ENCODE peak calls at places on chromosomes 4 and X, in ten cellular contexts. Q is activated CD8-positive, alpha-beta T cell treated with anti-CD3 and anti-CD28 coated beads for 36 hours; M is astrocyte of the spinal cord; B is fibroblast of mammary gland; J is psoas muscle; W is endothelial cell of umbilical vein; N is foreskin fibroblast; O is AG04449; I is SK-N-SH; L is dorsolateral prefrontal cortex. V is an unnamed sample.

GRCh38 chrX:17703201-17703600 is 34.1 kb upstream of the SCML1 start:
- DNase-seq in O (no peak), L (no peak), M (no peak), I (no peak), N (no peak), Q (no peak), W (no peak), J (no peak), B (no peak), V (no peak)

GRCh38 chrX:40008841-40009461 is 88.8 kb downstream of the BCOR start:
- DNase-seq in O (no peak), I (peak), J (peak), B (no peak), N (peak), Q (peak), L (no peak), W (no peak), M (no peak), V (peak)

GRCh38 chr4:145709843-145710242 is 29.9 kb downstream of the C4orf51 start:
- DNase-seq in O (peak), B (peak), N (peak), M (peak), I (no peak), L (no peak), W (no peak), J (no peak), Q (no peak), V (no peak)

GRCh38 chrX:97089116-97089515 is 205.4 kb downstream of the RPA4 start:
- DNase-seq in I (no peak), J (no peak), B (no peak), W (no peak), Q (no peak), M (no peak), O (no peak), L (no peak), N (no peak), V (no peak)

GRCh38 chr4:54224960-54225670 is 4.0 kb upstream of the PDGFRA start:
- DNase-seq in M (no peak), O (no peak), I (peak), B (no peak), L (no peak), N (peak), Q (no peak), J (no peak), W (no peak), V (peak)

GRCh38 chr4:16161866-16162408 is 64.3 kb downstream of the TAPT1 start:
- DNase-seq in I (no peak), L (no peak), Q (no peak), J (no peak), W (no peak), N (no peak), O (no peak), M (no peak), B (no peak), V (no peak)

GRCh38 chrX:36983831-36984230 is 24.3 kb upstream of the FAM47C start:
- DNase-seq in W (no peak), O (no peak), B (no peak), M (no peak), J (no peak), N (no peak), Q (no peak), L (no peak), I (no peak), V (no peak)

GRCh38 chr4:92189146-92189545 is 114.6 kb upstream of the GRID2 start:
- DNase-seq in Q (no peak), N (no peak), L (no peak), W (no peak), I (no peak), M (no peak), O (no peak), J (no peak), B (no peak), V (no peak)

GRCh38 chr4:38236003-38236402 is 275.8 kb downstream of the PTTG2 start:
- DNase-seq in L (no peak), B (no peak), M (no peak), O (no peak), J (no peak), W (no peak), N (no peak), I (no peak), Q (no peak), V (no peak)

GRCh38 chr4:137881641-137882040 is 349.3 kb upstream of the PCDH18 start:
- DNase-seq in M (no peak), O (no peak), I (no peak), W (no peak), N (no peak), J (no peak), B (no peak), L (no peak), Q (no peak), V (no peak)

GRCh38 chrX:78330068-78330467 is 2.7 kb upstream of the CYSLTR1 start:
- DNase-seq in N (no peak), L (no peak), W (no peak), O (no peak), B (no peak), M (no peak), I (no peak), Q (no peak), J (no peak), V (no peak)

GRCh38 chr4:6926081-6926480 is 16.5 kb downstream of the TBC1D14 start:
- DNase-seq in W (no peak), B (no peak), O (no peak), N (no peak), I (no peak), M (no peak), J (no peak), L (no peak), Q (peak), V (no peak)

GRCh38 chr4:33477715-33478114 is 2757.5 kb downstream of the PCDH7 start:
- DNase-seq in L (no peak), W (no peak), J (no peak), O (no peak), I (no peak), N (no peak), M (no peak), B (no peak), Q (no peak), V (no peak)

GRCh38 chr4:84887824-84888223 is 78.7 kb downstream of the WDFY3 start:
- DNase-seq in I (no peak), B (peak), O (no peak), N (peak), L (no peak), W (peak), J (no peak), Q (no peak), M (peak), V (no peak)

GRCh38 chrX:1440506-1440905 is 12.2 kb downstream of the ASMTL start:
- DNase-seq in W (no peak), L (peak), M (no peak), I (no peak), N (no peak), B (no peak), J (no peak), Q (no peak), O (no peak), V (no peak)

GRCh38 chr4:8025668-8026067 is 86.0 kb upstream of the AFAP1 start:
- DNase-seq in N (no peak), O (no peak), M (no peak), J (no peak), L (no peak), I (no peak), W (no peak), Q (no peak), B (no peak), V (no peak)

GRCh38 chr4:147843162-147843561 is 111.3 kb downstream of the ARHGAP10 start:
- DNase-seq in I (no peak), W (no peak), N (no peak), O (no peak), B (no peak), M (no peak), L (no peak), Q (peak), J (no peak), V (no peak)

GRCh38 chrX:53262189-53262917 is 19.0 kb downstream of the IQSEC2 start:
- DNase-seq in W (no peak), I (no peak), L (no peak), Q (no peak), N (no peak), M (no peak), O (no peak), J (no peak), B (no peak), V (no peak)

GRCh38 chrX:53332204-53332603 is 50.8 kb upstream of the IQSEC2 start:
- DNase-seq in L (no peak), N (no peak), Q (no peak), M (no peak), J (no peak), I (no peak), O (no peak), B (no peak), W (no peak), V (no peak)

GRCh38 chrX:124994404-124994803 is 325.3 kb upstream of the TEX13C start:
- DNase-seq in L (no peak), J (no peak), M (no peak), N (no peak), Q (no peak), W (no peak), B (no peak), O (no peak), I (no peak), V (no peak)

GRCh38 chr4:26141916-26142638 is 178.7 kb upstream of the RBPJ start:
- DNase-seq in O (no peak), M (peak), Q (no peak), I (no peak), J (peak), W (no peak), L (no peak), B (peak), N (peak), V (no peak)

GRCh38 chr4:183455431-183456145 is 11.2 kb downstream of the CDKN2AIP start:
- DNase-seq in Q (peak), W (no peak), I (no peak), L (no peak), N (peak), B (peak), O (no peak), M (no peak), J (no peak), V (no peak)

GRCh38 chrX:113558576-113558975 is 717.9 kb upstream of the AMOT start:
- DNase-seq in O (no peak), Q (no peak), L (no peak), I (no peak), J (no peak), N (no peak), B (no peak), W (no peak), M (no peak), V (no peak)

GRCh38 chrX:115268421-115268820 is 21.1 kb upstream of the LUZP4 start:
- DNase-seq in L (no peak), Q (no peak), B (peak), O (no peak), I (no peak), W (peak), J (no peak), N (no peak), M (no peak), V (peak)

GRCh38 chr4:112523764-112524505 is 8.0 kb upstream of the NEUROG2 start:
- DNase-seq in I (peak), N (peak), Q (peak), O (no peak), B (no peak), L (no peak), J (peak), W (no peak), M (no peak), V (peak)

GRCh38 chrX:154409222-154409871 is at the start of gene DNASE1L1:
- DNase-seq in Q (no peak), I (no peak), B (peak), L (no peak), W (peak), M (peak), O (no peak), N (peak), J (peak), V (peak)

GRCh38 chr4:74665346-74665745 is 129.0 kb downstream of the BTC start:
- DNase-seq in W (no peak), L (no peak), M (no peak), Q (no peak), B (no peak), N (no peak), I (no peak), O (no peak), J (no peak), V (no peak)

GRCh38 chr4:32689520-32689919 is 1969.4 kb downstream of the PCDH7 start:
- DNase-seq in N (peak), L (no peak), O (no peak), I (no peak), B (peak), Q (no peak), M (peak), J (no peak), W (no peak), V (no peak)

GRCh38 chrX:63959975-63960374 is 175.0 kb upstream of the ARHGEF9 start:
- DNase-seq in Q (no peak), M (no peak), O (no peak), B (no peak), N (no peak), I (no peak), W (no peak), J (no peak), L (no peak), V (peak)

GRCh38 chr4:77052352-77052751 is 23.4 kb downstream of the CCNI start:
- DNase-seq in L (no peak), J (no peak), I (no peak), M (no peak), B (peak), O (peak), Q (peak), N (peak), W (peak), V (peak)

GRCh38 chr4:130336585-130337217 is 1240.7 kb downstream of the C4orf33 start:
- DNase-seq in M (peak), I (peak), Q (no peak), O (no peak), B (peak), L (no peak), W (peak), J (no peak), N (peak), V (peak)

GRCh38 chr4:186190456-186191265 is 706 bp upstream of the CYP4V2 start:
- DNase-seq in M (peak), I (peak), B (peak), W (no peak), N (peak), O (no peak), Q (peak), L (no peak), J (no peak), V (peak)

GRCh38 chr4:3709061-3709845 is 56.9 kb upstream of the ADRA2C start:
- DNase-seq in O (no peak), Q (no peak), J (no peak), I (no peak), B (no peak), M (no peak), N (no peak), W (no peak), L (no peak), V (no peak)

GRCh38 chr4:153207027-153207426 is 2.8 kb downstream of the TRIM2 start:
- DNase-seq in N (no peak), L (no peak), M (no peak), J (no peak), I (no peak), Q (peak), B (no peak), W (no peak), O (no peak), V (no peak)

GRCh38 chrX:34848281-34848680 is 94.3 kb upstream of the FAM47B start:
- DNase-seq in J (no peak), N (peak), L (no peak), I (no peak), M (peak), W (no peak), O (no peak), Q (no peak), B (peak), V (peak)

GRCh38 chrX:10126834-10127233 is 29.9 kb upstream of the CLCN4 start:
- DNase-seq in J (no peak), I (no peak), O (no peak), Q (no peak), M (no peak), W (no peak), B (no peak), N (no peak), L (no peak), V (no peak)

GRCh38 chrX:10125248-10125615 is 31.5 kb upstream of the CLCN4 start:
- DNase-seq in N (no peak), W (no peak), Q (no peak), J (no peak), O (no peak), M (no peak), I (no peak), L (no peak), B (no peak), V (no peak)

GRCh38 chrX:10128386-10128785 is 28.4 kb upstream of the CLCN4 start:
- DNase-seq in O (no peak), B (no peak), M (no peak), N (no peak), W (no peak), L (no peak), I (no peak), Q (no peak), J (no peak), V (no peak)

GRCh38 chrX:10124506-10125247 is 32.1 kb upstream of the CLCN4 start:
- DNase-seq in N (no peak), O (no peak), M (no peak), J (no peak), B (no peak), I (no peak), W (no peak), Q (no peak), L (no peak), V (no peak)

GRCh38 chrX:10126044-10126443 is 30.7 kb upstream of the CLCN4 start:
- DNase-seq in W (no peak), L (no peak), B (no peak), O (no peak), Q (no peak), J (no peak), N (no peak), I (no peak), M (no peak), V (no peak)
- TF ChIP-seq CTCF in W (no peak), L (no peak), B (no peak), O (no peak), Q (no peak), J (no peak), N (no peak), I (no peak), M (no peak), V (no peak)

GRCh38 chrX:118226060-118226428 is 109.4 kb upstream of the KLHL13 start:
- DNase-seq in M (no peak), Q (no peak), L (no peak), J (no peak), N (peak), O (no peak), W (peak), I (peak), B (peak), V (peak)
- TF ChIP-seq CTCF in M (peak), Q (peak), L (peak), J (peak), N (no peak), O (no peak), W (peak), I (peak), B (peak), V (peak)

DNA sequence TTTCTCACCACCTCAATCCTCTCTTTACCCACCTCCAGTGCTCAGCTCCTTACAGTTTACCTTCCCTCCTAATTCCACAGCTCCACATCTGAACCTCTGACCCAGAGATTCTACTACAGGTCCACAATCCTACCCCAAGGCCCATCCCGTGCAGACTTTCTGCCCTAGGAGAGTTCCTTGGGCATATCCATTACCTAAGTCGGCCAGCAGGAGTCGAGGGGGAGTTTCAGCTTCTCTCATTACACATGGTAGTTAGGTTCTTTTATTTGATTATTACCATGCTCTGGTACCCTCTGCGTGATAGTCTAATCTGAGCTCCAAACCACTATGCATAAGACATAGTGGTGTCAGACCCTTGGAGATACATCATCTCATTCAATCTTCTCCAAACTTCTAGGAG is 117.9 kb downstream of the SH3RF1 start:
- DNase-seq in N (no peak), M (no peak), Q (no peak), L (no peak), O (no peak), J (no peak), B (no peak), I (no peak), W (no peak), V (no peak)
- TF ChIP-seq CTCF in N (peak), M (no peak), Q (no peak), L (no peak), O (no peak), J (no peak), B (peak), I (peak), W (no peak), V (no peak)

GRCh38 chrX:100479329-100479728 is 69.3 kb upstream of the PCDH19 start:
- DNase-seq in M (no peak), I (no peak), L (no peak), W (no peak), J (no peak), Q (no peak), N (no peak), B (no peak), O (no peak), V (no peak)

GRCh38 chrX:100478714-100479113 is 68.6 kb upstream of the PCDH19 start:
- DNase-seq in B (no peak), M (no peak), L (no peak), J (no peak), O (no peak), I (no peak), N (no peak), Q (no peak), W (no peak), V (no peak)

GRCh38 chrX:100477949-100478348 is 67.9 kb upstream of the PCDH19 start:
- DNase-seq in B (no peak), I (no peak), J (no peak), Q (no peak), N (no peak), M (no peak), L (no peak), O (no peak), W (no peak), V (no peak)

DNA sequence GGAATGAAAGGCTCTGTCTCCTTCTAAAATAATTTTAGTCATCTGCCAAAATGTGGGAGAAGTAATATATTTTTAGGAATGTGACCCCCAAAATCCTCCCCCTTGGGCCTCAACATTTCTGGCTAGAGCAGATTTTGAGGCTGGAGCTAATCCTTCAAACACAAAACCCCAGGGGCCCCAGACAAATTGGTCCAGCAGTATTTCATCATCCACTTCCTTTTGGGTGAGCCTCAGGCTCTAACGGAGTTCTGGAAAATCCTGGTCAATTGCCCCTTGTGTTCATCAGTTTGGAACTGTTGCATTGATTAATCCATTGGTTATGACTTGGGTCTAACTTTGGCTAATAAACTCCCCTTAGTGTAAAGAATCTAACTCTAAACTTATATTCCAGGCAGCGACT is 67.4 kb upstream of the PCDH19 start:
- DNase-seq in J (peak), O (no peak), M (no peak), B (no peak), L (no peak), N (no peak), Q (no peak), W (no peak), I (no peak), V (no peak)
- TF ChIP-seq CTCF in J (no peak), O (no peak), M (no peak), B (no peak), L (no peak), N (no peak), Q (no peak), W (no peak), I (no peak), V (no peak)

DNA sequence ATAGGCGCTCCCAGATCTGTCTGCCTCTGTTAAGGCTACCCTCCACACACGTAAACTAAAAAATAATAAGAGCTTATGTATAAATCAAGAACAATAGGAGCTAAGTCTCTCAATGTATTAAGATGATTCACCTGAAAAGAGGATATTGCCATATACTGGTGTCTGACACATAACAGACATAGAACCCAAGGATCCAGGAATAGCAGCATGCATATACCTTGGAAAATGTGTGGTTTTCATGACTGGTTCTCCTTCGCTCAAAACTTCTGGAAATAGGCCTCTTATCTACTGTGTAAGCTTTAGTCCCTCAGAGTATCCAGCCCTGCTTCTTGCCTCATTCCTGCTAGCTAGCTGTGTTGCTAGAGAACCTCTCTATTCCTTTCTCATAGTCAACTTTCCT is 203.7 kb upstream of the SLITRK2 start:
- DNase-seq in M (no peak), L (no peak), J (no peak), W (no peak), N (no peak), B (no peak), O (no peak), I (no peak), Q (no peak), V (no peak)
- TF ChIP-seq CTCF in M (no peak), L (no peak), J (no peak), W (no peak), N (no peak), B (no peak), O (no peak), I (no peak), Q (no peak), V (no peak)

V was measured in cardiac muscle cell.